ENCODE peak calls at places on chromosomes 13 and 19, in nine cellular contexts. One of them, this sample, is unnamed.

GRCh38 chr19:45860359-45861259 is 2.3 kb downstream of the SYMPK start:
- DNase-seq in lower leg skin: no peak
- DNase-seq in astrocyte of the spinal cord: no peak
- DNase-seq in AG09309: no peak
- DNase-seq in ovary: no peak
- DNase-seq in brain microvascular endothelial cell: no peak
- DNase-seq in heart right ventricle: no peak
- DNase-seq in mucosa of descending colon: peak
- DNase-seq in IMR-90: no peak
- DNase-seq in this sample: no peak

GRCh38 chr13:77874406-77874805 is 44.2 kb downstream of the EDNRB start:
- DNase-seq in AG09309: no peak
- DNase-seq in brain microvascular endothelial cell: peak
- DNase-seq in heart right ventricle: no peak
- DNase-seq in IMR-90: peak
- DNase-seq in mucosa of descending colon: no peak
- DNase-seq in ovary: no peak
- DNase-seq in astrocyte of the spinal cord: peak
- DNase-seq in lower leg skin: no peak
- DNase-seq in this sample: no peak

GRCh38 chr13:73222627-73223026 is 163.8 kb downstream of the KLF5 start:
- DNase-seq in IMR-90: no peak
- DNase-seq in mucosa of descending colon: no peak
- DNase-seq in lower leg skin: no peak
- DNase-seq in AG09309: no peak
- DNase-seq in brain microvascular endothelial cell: no peak
- DNase-seq in ovary: no peak
- DNase-seq in astrocyte of the spinal cord: no peak
- DNase-seq in heart right ventricle: no peak
- DNase-seq in this sample: no peak

GRCh38 chr13:39510296-39510695 is 92.7 kb downstream of the LHFPL6 start:
- DNase-seq in brain microvascular endothelial cell: no peak
- DNase-seq in IMR-90: no peak
- DNase-seq in mucosa of descending colon: no peak
- DNase-seq in lower leg skin: no peak
- DNase-seq in ovary: no peak
- DNase-seq in heart right ventricle: no peak
- DNase-seq in AG09309: no peak
- DNase-seq in astrocyte of the spinal cord: no peak
- DNase-seq in this sample: peak

GRCh38 chr19:15673176-15673654 is 328 bp downstream of the CYP4F12 start:
- DNase-seq in AG09309: no peak
- DNase-seq in mucosa of descending colon: peak
- DNase-seq in astrocyte of the spinal cord: no peak
- DNase-seq in brain microvascular endothelial cell: no peak
- DNase-seq in ovary: no peak
- DNase-seq in IMR-90: no peak
- DNase-seq in heart right ventricle: no peak
- DNase-seq in lower leg skin: no peak
- DNase-seq in this sample: no peak

GRCh38 chr13:107466326-107466725 is 749.0 kb downstream of the LIG4 start:
- DNase-seq in AG09309: no peak
- DNase-seq in brain microvascular endothelial cell: peak
- DNase-seq in heart right ventricle: no peak
- DNase-seq in ovary: no peak
- DNase-seq in astrocyte of the spinal cord: peak
- DNase-seq in mucosa of descending colon: no peak
- DNase-seq in lower leg skin: no peak
- DNase-seq in IMR-90: peak
- DNase-seq in this sample: peak

GRCh38 chr19:318509-318774 is 26.2 kb downstream of the MIER2 start:
- DNase-seq in heart right ventricle: no peak
- DNase-seq in brain microvascular endothelial cell: no peak
- DNase-seq in AG09309: no peak
- DNase-seq in lower leg skin: no peak
- DNase-seq in astrocyte of the spinal cord: no peak
- DNase-seq in mucosa of descending colon: no peak
- DNase-seq in ovary: no peak
- DNase-seq in IMR-90: no peak
- DNase-seq in this sample: no peak

GRCh38 chr13:50635504-50635903 is 208.0 kb downstream of the DLEU7 start:
- DNase-seq in heart right ventricle: peak
- DNase-seq in lower leg skin: no peak
- DNase-seq in astrocyte of the spinal cord: no peak
- DNase-seq in ovary: peak
- DNase-seq in brain microvascular endothelial cell: no peak
- DNase-seq in IMR-90: no peak
- DNase-seq in mucosa of descending colon: no peak
- DNase-seq in AG09309: no peak
- DNase-seq in this sample: peak

GRCh38 chr19:48881741-48882657 is 9.8 kb downstream of the PPP1R15A start:
- DNase-seq in ovary: no peak
- DNase-seq in heart right ventricle: no peak
- DNase-seq in mucosa of descending colon: no peak
- DNase-seq in IMR-90: no peak
- DNase-seq in AG09309: no peak
- DNase-seq in astrocyte of the spinal cord: no peak
- DNase-seq in brain microvascular endothelial cell: no peak
- DNase-seq in lower leg skin: no peak
- DNase-seq in this sample: peak

GRCh38 chr19:48878219-48879024 is 6.2 kb downstream of the PPP1R15A start:
- DNase-seq in astrocyte of the spinal cord: no peak
- DNase-seq in ovary: peak
- DNase-seq in mucosa of descending colon: no peak
- DNase-seq in heart right ventricle: peak
- DNase-seq in AG09309: no peak
- DNase-seq in brain microvascular endothelial cell: peak
- DNase-seq in lower leg skin: no peak
- DNase-seq in IMR-90: peak
- DNase-seq in this sample: no peak

GRCh38 chr19:48879025-48879572 is 6.9 kb downstream of the PPP1R15A start:
- DNase-seq in brain microvascular endothelial cell: no peak
- DNase-seq in heart right ventricle: no peak
- DNase-seq in IMR-90: no peak
- DNase-seq in mucosa of descending colon: no peak
- DNase-seq in lower leg skin: no peak
- DNase-seq in ovary: no peak
- DNase-seq in astrocyte of the spinal cord: no peak
- DNase-seq in AG09309: no peak
- DNase-seq in this sample: no peak

GRCh38 chr19:48874309-48875135 is 2.3 kb downstream of the PPP1R15A start:
- DNase-seq in ovary: peak
- DNase-seq in AG09309: no peak
- DNase-seq in heart right ventricle: no peak
- DNase-seq in brain microvascular endothelial cell: peak
- DNase-seq in lower leg skin: peak
- DNase-seq in mucosa of descending colon: peak
- DNase-seq in astrocyte of the spinal cord: peak
- DNase-seq in IMR-90: peak
- DNase-seq in this sample: peak

GRCh38 chr19:48877900-48878218 is 5.6 kb downstream of the PPP1R15A start:
- DNase-seq in AG09309: no peak
- DNase-seq in lower leg skin: no peak
- DNase-seq in IMR-90: no peak
- DNase-seq in heart right ventricle: no peak
- DNase-seq in mucosa of descending colon: no peak
- DNase-seq in astrocyte of the spinal cord: no peak
- DNase-seq in brain microvascular endothelial cell: no peak
- DNase-seq in ovary: no peak
- DNase-seq in this sample: no peak
- H3K4me3 ChIP-seq in AG09309: no peak
- H3K4me3 ChIP-seq in lower leg skin: no peak
- H3K4me3 ChIP-seq in IMR-90: no peak
- H3K4me3 ChIP-seq in heart right ventricle: no peak
- H3K4me3 ChIP-seq in mucosa of descending colon: no peak
- H3K4me3 ChIP-seq in astrocyte of the spinal cord: no peak
- H3K4me3 ChIP-seq in brain microvascular endothelial cell: no peak
- H3K4me3 ChIP-seq in ovary: no peak
- H3K4me3 ChIP-seq in this sample: no peak

DNA sequence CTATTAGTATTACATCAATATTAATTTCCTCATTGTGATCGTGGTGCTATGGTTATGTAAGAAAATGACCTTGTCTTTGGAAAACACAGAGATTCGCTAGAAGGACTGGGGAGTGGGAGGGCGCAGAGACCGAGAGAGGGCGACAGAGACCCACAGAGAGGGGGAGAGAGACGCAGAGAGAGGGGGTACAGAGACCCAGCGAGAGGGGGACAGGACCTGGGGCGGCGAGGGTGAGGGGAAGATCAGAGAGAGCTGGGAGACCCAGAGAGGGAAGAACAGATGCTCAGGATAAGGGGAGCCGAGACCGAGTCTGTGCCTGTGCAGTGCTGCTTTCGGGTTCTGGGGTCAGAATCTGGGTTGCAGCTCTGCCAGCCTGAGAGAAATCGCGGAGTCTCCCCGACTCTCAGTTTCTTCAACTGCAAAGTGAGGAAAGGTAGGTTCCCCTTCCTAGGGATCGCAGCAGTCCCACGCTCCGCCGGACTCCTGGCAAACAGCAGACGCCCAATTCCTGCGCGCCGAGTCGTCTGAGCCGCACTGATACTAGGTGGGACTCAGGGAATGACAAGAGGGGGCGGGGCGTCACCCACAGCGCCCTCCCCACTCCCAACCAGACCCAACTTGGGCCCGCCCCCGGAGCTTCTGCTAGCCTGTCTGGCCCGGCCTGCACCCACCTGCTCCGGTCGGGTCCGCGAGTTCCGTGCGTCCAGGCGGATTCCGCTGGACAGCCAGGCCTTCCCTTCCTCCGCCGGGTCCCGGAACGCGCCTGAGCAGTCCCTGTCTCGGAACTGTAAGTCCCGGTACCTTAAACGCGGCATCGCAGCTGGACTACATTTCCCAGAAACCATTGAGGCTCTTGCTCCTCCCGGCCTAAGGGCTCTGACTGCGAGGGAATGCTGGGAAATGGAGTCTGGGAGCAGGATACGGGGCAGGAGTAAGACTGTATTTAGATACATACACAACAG is 15.3 kb downstream of the IZUMO2 start:
- DNase-seq in mucosa of descending colon: peak
- DNase-seq in astrocyte of the spinal cord: peak
- DNase-seq in lower leg skin: peak
- DNase-seq in AG09309: peak
- DNase-seq in brain microvascular endothelial cell: peak
- DNase-seq in IMR-90: peak
- DNase-seq in heart right ventricle: peak
- DNase-seq in ovary: peak
- DNase-seq in this sample: peak
- TF ChIP-seq CTCF in mucosa of descending colon: no peak
- TF ChIP-seq CTCF in astrocyte of the spinal cord: peak
- TF ChIP-seq CTCF in lower leg skin: no peak
- TF ChIP-seq CTCF in AG09309: no peak
- TF ChIP-seq CTCF in brain microvascular endothelial cell: peak
- TF ChIP-seq CTCF in IMR-90: peak
- TF ChIP-seq CTCF in heart right ventricle: peak
- TF ChIP-seq CTCF in ovary: peak
- TF ChIP-seq CTCF in this sample: peak

GRCh38 chr19:4538601-4538954 is 1.3 kb downstream of the LRG1 start:
- DNase-seq in IMR-90: no peak
- DNase-seq in brain microvascular endothelial cell: no peak
- DNase-seq in AG09309: no peak
- DNase-seq in ovary: no peak
- DNase-seq in heart right ventricle: no peak
- DNase-seq in astrocyte of the spinal cord: no peak
- DNase-seq in lower leg skin: no peak
- DNase-seq in mucosa of descending colon: no peak
- DNase-seq in this sample: no peak

GRCh38 chr19:4539169-4539696 is 603 bp downstream of the LRG1 start:
- DNase-seq in brain microvascular endothelial cell: no peak
- DNase-seq in mucosa of descending colon: no peak
- DNase-seq in heart right ventricle: no peak
- DNase-seq in lower leg skin: no peak
- DNase-seq in AG09309: no peak
- DNase-seq in IMR-90: no peak
- DNase-seq in ovary: no peak
- DNase-seq in astrocyte of the spinal cord: no peak
- DNase-seq in this sample: no peak

GRCh38 chr19:4537953-4538600 is 1.8 kb downstream of the LRG1 start:
- DNase-seq in ovary: no peak
- DNase-seq in AG09309: no peak
- DNase-seq in astrocyte of the spinal cord: no peak
- DNase-seq in IMR-90: no peak
- DNase-seq in heart right ventricle: no peak
- DNase-seq in brain microvascular endothelial cell: no peak
- DNase-seq in lower leg skin: no peak
- DNase-seq in mucosa of descending colon: no peak
- DNase-seq in this sample: no peak

GRCh38 chr19:4541114-4541805 is 1.4 kb upstream of the LRG1 start:
- DNase-seq in brain microvascular endothelial cell: no peak
- DNase-seq in heart right ventricle: no peak
- DNase-seq in astrocyte of the spinal cord: no peak
- DNase-seq in IMR-90: no peak
- DNase-seq in lower leg skin: no peak
- DNase-seq in AG09309: no peak
- DNase-seq in ovary: no peak
- DNase-seq in mucosa of descending colon: no peak
- DNase-seq in this sample: no peak

DNA sequence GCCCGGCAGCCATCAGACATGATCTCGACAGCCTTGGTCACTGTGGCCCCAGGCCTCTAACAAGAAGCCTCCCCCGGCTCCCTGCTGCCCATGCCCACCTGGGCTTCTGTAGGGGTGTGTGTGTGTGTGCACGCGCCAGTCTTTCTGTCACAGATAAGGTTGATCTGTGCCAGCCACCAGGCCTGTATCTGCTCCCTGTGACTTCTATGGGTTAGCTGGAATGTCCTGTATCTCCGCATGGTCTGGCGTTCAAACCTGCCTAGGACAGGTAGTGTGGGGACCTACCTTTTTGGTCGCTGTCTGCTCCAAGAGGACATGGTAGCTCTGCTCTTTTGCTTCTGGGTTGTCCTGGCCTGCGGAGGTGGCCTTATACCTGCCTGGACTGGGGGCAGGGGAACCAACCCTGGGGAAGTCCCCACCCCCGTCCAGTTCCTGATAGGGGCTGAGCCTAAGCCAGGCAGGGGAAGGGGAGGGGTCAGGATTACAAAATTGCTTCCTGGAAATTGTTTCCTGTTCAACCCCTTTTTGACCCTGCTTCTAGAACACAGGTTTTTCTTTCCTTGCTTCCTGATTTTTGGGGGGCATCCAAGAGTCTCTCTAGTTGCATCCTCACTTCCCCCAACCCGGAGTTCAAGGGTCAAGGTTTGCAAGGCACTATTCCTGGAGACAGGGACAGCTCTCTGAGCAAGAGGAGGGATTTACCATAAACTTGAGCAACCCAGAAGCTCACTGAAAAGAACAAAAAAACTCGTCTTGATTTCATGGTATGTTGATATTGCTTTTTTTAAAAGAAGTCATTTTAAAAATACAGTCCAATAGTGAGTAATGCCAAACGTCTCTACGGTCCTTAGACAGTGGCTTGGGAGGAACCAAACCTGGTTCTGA is at the start of gene LRG1:
- DNase-seq in brain microvascular endothelial cell: no peak
- DNase-seq in AG09309: no peak
- DNase-seq in lower leg skin: no peak
- DNase-seq in IMR-90: no peak
- DNase-seq in astrocyte of the spinal cord: no peak
- DNase-seq in mucosa of descending colon: peak
- DNase-seq in ovary: peak
- DNase-seq in heart right ventricle: peak
- DNase-seq in this sample: peak
- H3K4me3 ChIP-seq in brain microvascular endothelial cell: no peak
- H3K4me3 ChIP-seq in AG09309: no peak
- H3K4me3 ChIP-seq in lower leg skin: no peak
- H3K4me3 ChIP-seq in IMR-90: no peak
- H3K4me3 ChIP-seq in astrocyte of the spinal cord: no peak
- H3K4me3 ChIP-seq in mucosa of descending colon: no peak
- H3K4me3 ChIP-seq in ovary: no peak
- H3K4me3 ChIP-seq in heart right ventricle: no peak
- H3K4me3 ChIP-seq in this sample: no peak

GRCh38 chr13:99200433-99201167 is at the start of gene UBAC2:
- DNase-seq in astrocyte of the spinal cord: peak
- DNase-seq in heart right ventricle: peak
- DNase-seq in brain microvascular endothelial cell: peak
- DNase-seq in ovary: peak
- DNase-seq in mucosa of descending colon: peak
- DNase-seq in lower leg skin: peak
- DNase-seq in AG09309: peak
- DNase-seq in IMR-90: peak
- DNase-seq in this sample: peak
- TF ChIP-seq CTCF in astrocyte of the spinal cord: peak
- TF ChIP-seq CTCF in heart right ventricle: no peak
- TF ChIP-seq CTCF in brain microvascular endothelial cell: peak
- TF ChIP-seq CTCF in ovary: no peak
- TF ChIP-seq CTCF in mucosa of descending colon: no peak
- TF ChIP-seq CTCF in lower leg skin: no peak
- TF ChIP-seq CTCF in AG09309: no peak
- TF ChIP-seq CTCF in IMR-90: no peak
- TF ChIP-seq CTCF in this sample: no peak